ENCODE peak calls at places on chromosomes 6 and 20, in seven cellular contexts. W is effector memory CD4-positive, alpha-beta T cell; U is right lobe of liver; K is sigmoid colon; M is osteoblast; F is heart right ventricle; P is esophagus squamous epithelium. R is an unnamed sample.

GRCh38 chr6:291697-292505 is at the start of gene DUSP22:
- DNase-seq in W (peak; percentile 80), U (peak; percentile 95), K (peak; percentile 93), M (peak; percentile 100), F (peak; percentile 91), P (no peak), R (peak; percentile 78)

GRCh38 chr6:28807682-28808280 is 116.0 kb downstream of the TRIM27 start:
- DNase-seq in W (no peak), U (no peak), K (no peak), M (no peak), F (no peak), P (no peak), R (no peak)

GRCh38 chr6:30151580-30151979 is 9.4 kb downstream of the TRIM10 start:
- DNase-seq in W (no peak), U (no peak), K (no peak), M (no peak), F (no peak), P (no peak), R (no peak)

GRCh38 chr20:38190166-38190565 is 25.1 kb upstream of the TGM2 start:
- DNase-seq in W (no peak), U (no peak), K (peak; percentile 25), M (no peak), F (no peak), P (no peak), R (no peak)

GRCh38 chr20:59455392-59456341 is 148.7 kb upstream of the PHACTR3 start:
- DNase-seq in W (no peak), U (no peak), K (peak; percentile 52), M (peak; percentile 76), F (peak; percentile 28), P (no peak), R (no peak)

GRCh38 chr20:53757472-53757913 is 163.9 kb upstream of the ZNF217 start:
- DNase-seq in W (no peak), U (no peak), K (no peak), M (no peak), F (no peak), P (no peak), R (no peak)

GRCh38 chr20:24382330-24382729 is 87.1 kb upstream of the SYNDIG1 start:
- DNase-seq in W (no peak), U (no peak), K (peak; percentile 77), M (no peak), F (no peak), P (no peak), R (no peak)

GRCh38 chr6:30610065-30610464 is 7.0 kb downstream of the PPP1R10 start:
- DNase-seq in W (no peak), U (no peak), K (peak; percentile 34), M (no peak), F (no peak), P (no peak), R (no peak)

GRCh38 chr6:123967900-123968299 is 164.2 kb downstream of the NKAIN2 start:
- DNase-seq in W (no peak), U (no peak), K (no peak), M (no peak), F (no peak), P (no peak), R (no peak)

GRCh38 chr6:127402890-127403617 is 56.1 kb downstream of the KIAA0408 start:
- DNase-seq in W (no peak), U (no peak), K (no peak), M (no peak), F (no peak), P (no peak), R (no peak)

GRCh38 chr6:24251339-24251738 is 106.5 kb downstream of the DCDC2 start:
- DNase-seq in W (no peak), U (no peak), K (no peak), M (no peak), F (no peak), P (no peak), R (no peak)

GRCh38 chr20:49545572-49545971 is 22.4 kb downstream of the PTGIS start:
- DNase-seq in W (no peak), U (no peak), K (no peak), M (no peak), F (no peak), P (no peak), R (no peak)

GRCh38 chr20:51470907-51471411 is 71.6 kb downstream of the NFATC2 start:
- DNase-seq in W (no peak), U (no peak), K (no peak), M (no peak), F (no peak), P (no peak), R (no peak)
- H3K4me3 ChIP-seq in W (no peak overlapping the region), U (no peak overlapping the region), K (no peak overlapping the region), M (no peak overlapping the region), F (no peak overlapping the region), P (no peak overlapping the region), R (no peak overlapping the region)

GRCh38 chr20:47099749-47100515 is 205.3 kb downstream of the EYA2 start:
- DNase-seq in W (no peak), U (no peak), K (peak; percentile 81), M (no peak), F (peak; percentile 24), P (no peak), R (no peak)
- H3K36me3 ChIP-seq in W (no peaks in the 10 kb centered on the region), U (no peaks in the 10 kb centered on the region), K (no peaks in the 10 kb centered on the region), M (no peaks in the 10 kb centered on the region), F (no peaks in the 10 kb centered on the region), P (no peaks in the 10 kb centered on the region), R (no peaks in the 10 kb centered on the region)

GRCh38 chr6:134169881-134170486 is 117.6 kb upstream of the SLC2A12 start:
- DNase-seq in W (no peak), U (no peak), K (no peak), M (no peak), F (no peak), P (no peak), R (no peak)

GRCh38 chr6:134171517-134171916 is 119.1 kb upstream of the SLC2A12 start:
- DNase-seq in W (no peak), U (no peak), K (no peak), M (no peak), F (no peak), P (no peak), R (no peak)

GRCh38 chr6:134172020-134172766 is 119.8 kb upstream of the SLC2A12 start:
- DNase-seq in W (no peak), U (no peak), K (no peak), M (no peak), F (no peak), P (no peak), R (no peak)

GRCh38 chr6:134168580-134169223 is 116.3 kb upstream of the SLC2A12 start:
- DNase-seq in W (no peak), U (no peak), K (no peak), M (no peak), F (no peak), P (no peak), R (no peak)

DNA sequence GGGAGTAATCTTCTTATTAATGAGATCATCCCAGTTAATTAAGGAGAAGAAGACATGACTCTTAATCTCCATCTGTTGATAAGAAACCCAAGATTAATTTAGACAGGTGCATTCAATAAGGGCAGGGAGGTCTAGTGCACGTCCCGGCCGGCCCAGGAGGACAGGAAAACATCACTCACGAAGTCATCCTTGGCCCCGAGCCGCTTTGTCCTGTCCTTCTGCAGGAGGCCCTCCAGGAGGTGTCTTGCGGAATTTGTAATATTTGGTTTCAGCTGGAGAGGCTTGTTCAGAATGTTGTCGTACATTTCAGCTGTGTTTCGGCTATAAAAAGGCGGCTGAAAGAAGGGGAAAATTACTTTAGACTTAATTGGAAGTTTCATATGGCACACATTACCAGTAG is 118.4 kb upstream of the SLC2A12 start:
- DNase-seq in W (no peak), U (no peak), K (peak; percentile 70), M (no peak), F (no peak), P (no peak), R (no peak)
- H3K4me3 ChIP-seq in W (no peak overlapping the region), U (peak overlapping the region; percentile 83), K (no peak overlapping the region), M (peak overlapping the region; percentile 89), F (peak overlapping the region; percentile 83), P (peak overlapping the region; percentile 78), R (peak overlapping the region; percentile 90)

GRCh38 chr20:32470940-32471339 is 112.8 kb downstream of the ASXL1 start:
- DNase-seq in W (no peak), U (no peak), K (no peak), M (peak; percentile 56), F (no peak), P (no peak), R (no peak)

GRCh38 chr20:32468313-32468640 is 110.1 kb downstream of the ASXL1 start:
- DNase-seq in W (no peak), U (no peak), K (no peak), M (peak; percentile 62), F (peak; percentile 2), P (no peak), R (no peak)

GRCh38 chr20:32472581-32473207 is 112.4 kb downstream of the NOL4L start:
- DNase-seq in W (no peak), U (no peak), K (no peak), M (peak; percentile 73), F (no peak), P (no peak), R (no peak)

GRCh38 chr20:32468860-32469259 is 110.7 kb downstream of the ASXL1 start:
- DNase-seq in W (no peak), U (no peak), K (no peak), M (peak; percentile 43), F (peak; percentile 4), P (no peak), R (no peak)

DNA sequence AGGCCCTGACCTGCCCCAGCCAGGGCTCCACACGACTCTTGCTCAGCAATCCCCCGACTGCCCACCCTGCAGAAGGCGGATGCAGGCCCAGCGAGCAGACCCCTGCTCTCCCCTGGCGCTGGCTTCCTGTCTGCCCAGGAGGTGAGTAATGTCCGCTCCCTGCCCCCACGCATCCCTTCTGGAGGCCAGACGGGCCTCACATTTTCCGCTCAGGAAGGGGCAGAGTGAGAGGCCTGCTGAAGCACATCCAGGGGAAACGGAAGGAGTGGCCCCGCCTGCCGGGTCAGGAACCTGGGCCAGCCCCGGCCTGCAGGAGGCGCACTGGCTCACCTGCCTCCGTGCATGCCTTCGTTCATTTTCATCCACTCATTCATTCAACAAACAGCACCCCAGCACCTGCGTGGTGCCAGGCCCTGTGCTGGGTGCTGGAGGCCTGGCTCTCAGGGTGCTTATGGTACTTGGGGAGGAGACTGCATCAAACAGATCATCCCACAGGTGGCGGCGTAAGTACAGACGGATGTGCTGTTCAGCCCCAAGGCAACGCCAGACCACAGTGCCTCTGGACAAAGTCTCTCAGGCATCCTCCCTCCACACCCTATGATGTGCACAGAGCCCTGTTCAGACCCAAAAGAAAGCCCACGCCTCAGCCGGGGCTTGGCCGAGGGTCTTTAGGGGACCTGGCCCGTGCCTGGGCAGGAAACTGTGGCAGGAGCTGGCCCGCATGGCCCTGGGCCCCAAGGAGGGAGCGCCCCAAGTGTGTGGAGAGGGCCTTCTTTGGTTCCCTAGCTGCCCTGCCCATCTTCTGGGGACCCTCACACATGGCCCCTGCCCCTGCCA is 112.1 kb downstream of the ASXL1 start:
- DNase-seq in W (no peak), U (no peak), K (no peak), M (peak; percentile 80), F (peak; percentile 69), P (no peak), R (no peak)
- H3K36me3 ChIP-seq in W (peaks cover 41% of the 10 kb centered on the region), U (no peaks in the 10 kb centered on the region), K (no peaks in the 10 kb centered on the region), M (no peaks in the 10 kb centered on the region), F (no peaks in the 10 kb centered on the region), P (no peaks in the 10 kb centered on the region), R (no peaks in the 10 kb centered on the region)

R was measured in thoracic aorta.